ENCODE peak calls at places on chromosomes 3 and 15, in eight cellular contexts. One of them, this sample, is unnamed. For H3K4me1, the result is how much of the 10 kb centered on the place peaks cover.

GRCh38 chr15:58797505-58797904 is 26.4 kb downstream of the MINDY2 start:
- DNase-seq in HCT116: no peak
- DNase-seq in IMR-90: no peak
- DNase-seq in A549: no peak
- DNase-seq in heart left ventricle: no peak
- DNase-seq in sigmoid colon: no peak
- DNase-seq in K562: no peak
- DNase-seq in endothelial cell of umbilical vein: no peak
- DNase-seq in this sample: no peak

GRCh38 chr3:14216257-14217048 is 37.8 kb downstream of the LSM3 start:
- DNase-seq in HCT116: no peak
- DNase-seq in IMR-90: no peak
- DNase-seq in A549: peak
- DNase-seq in heart left ventricle: peak
- DNase-seq in sigmoid colon: no peak
- DNase-seq in K562: no peak
- DNase-seq in endothelial cell of umbilical vein: peak
- DNase-seq in this sample: no peak

GRCh38 chr15:31977812-31978662 is 52.3 kb upstream of the CHRNA7 start:
- DNase-seq in HCT116: peak
- DNase-seq in IMR-90: peak
- DNase-seq in A549: peak
- DNase-seq in heart left ventricle: peak
- DNase-seq in sigmoid colon: no peak
- DNase-seq in K562: peak
- DNase-seq in endothelial cell of umbilical vein: peak
- DNase-seq in this sample: peak

GRCh38 chr3:180747805-180748361 is 68.6 kb upstream of the CCDC39 start:
- DNase-seq in HCT116: no peak
- DNase-seq in IMR-90: no peak
- DNase-seq in A549: no peak
- DNase-seq in heart left ventricle: no peak
- DNase-seq in sigmoid colon: no peak
- DNase-seq in K562: no peak
- DNase-seq in endothelial cell of umbilical vein: no peak
- DNase-seq in this sample: no peak

GRCh38 chr3:172501560-172501959 is 21.7 kb downstream of the TNFSF10 start:
- DNase-seq in HCT116: no peak
- DNase-seq in IMR-90: no peak
- DNase-seq in A549: no peak
- DNase-seq in heart left ventricle: no peak
- DNase-seq in sigmoid colon: no peak
- DNase-seq in K562: no peak
- DNase-seq in endothelial cell of umbilical vein: no peak
- DNase-seq in this sample: no peak

GRCh38 chr3:69092030-69092513 is 7.3 kb downstream of the ARL6IP5 start:
- DNase-seq in HCT116: no peak
- DNase-seq in IMR-90: no peak
- DNase-seq in A549: no peak
- DNase-seq in heart left ventricle: no peak
- DNase-seq in sigmoid colon: no peak
- DNase-seq in K562: no peak
- DNase-seq in endothelial cell of umbilical vein: peak
- DNase-seq in this sample: no peak

GRCh38 chr3:141302364-141303141 is 65.8 kb upstream of the ZBTB38 start:
- DNase-seq in HCT116: no peak
- DNase-seq in IMR-90: peak
- DNase-seq in A549: peak
- DNase-seq in heart left ventricle: no peak
- DNase-seq in sigmoid colon: no peak
- DNase-seq in K562: no peak
- DNase-seq in endothelial cell of umbilical vein: no peak
- DNase-seq in this sample: no peak

GRCh38 chr3:175258763-175259162 is 399.6 kb downstream of the NAALADL2 start:
- DNase-seq in HCT116: no peak
- DNase-seq in IMR-90: peak
- DNase-seq in A549: peak
- DNase-seq in heart left ventricle: no peak
- DNase-seq in sigmoid colon: no peak
- DNase-seq in K562: no peak
- DNase-seq in endothelial cell of umbilical vein: no peak
- DNase-seq in this sample: peak

GRCh38 chr3:150059241-150059640 is 88.5 kb upstream of the PFN2 start:
- DNase-seq in HCT116: no peak
- DNase-seq in IMR-90: no peak
- DNase-seq in A549: no peak
- DNase-seq in heart left ventricle: no peak
- DNase-seq in sigmoid colon: no peak
- DNase-seq in K562: no peak
- DNase-seq in endothelial cell of umbilical vein: no peak
- DNase-seq in this sample: no peak

GRCh38 chr3:54917862-54918261 is 10.0 kb downstream of the LRTM1 start:
- DNase-seq in HCT116: no peak
- DNase-seq in IMR-90: no peak
- DNase-seq in A549: no peak
- DNase-seq in heart left ventricle: no peak
- DNase-seq in sigmoid colon: no peak
- DNase-seq in K562: no peak
- DNase-seq in endothelial cell of umbilical vein: no peak
- DNase-seq in this sample: no peak

GRCh38 chr3:18190646-18191045 is 234.5 kb downstream of the SATB1 start:
- DNase-seq in HCT116: no peak
- DNase-seq in IMR-90: no peak
- DNase-seq in A549: no peak
- DNase-seq in heart left ventricle: no peak
- DNase-seq in sigmoid colon: no peak
- DNase-seq in K562: no peak
- DNase-seq in endothelial cell of umbilical vein: no peak
- DNase-seq in this sample: no peak

GRCh38 chr15:41932101-41932500 is 38.2 kb upstream of the SPTBN5 start:
- DNase-seq in HCT116: no peak
- DNase-seq in IMR-90: no peak
- DNase-seq in A549: no peak
- DNase-seq in heart left ventricle: no peak
- DNase-seq in sigmoid colon: no peak
- DNase-seq in K562: no peak
- DNase-seq in endothelial cell of umbilical vein: no peak
- DNase-seq in this sample: no peak

GRCh38 chr15:41932511-41932910 is 38.7 kb upstream of the SPTBN5 start:
- DNase-seq in HCT116: no peak
- DNase-seq in IMR-90: no peak
- DNase-seq in A549: no peak
- DNase-seq in heart left ventricle: peak
- DNase-seq in sigmoid colon: no peak
- DNase-seq in K562: no peak
- DNase-seq in endothelial cell of umbilical vein: no peak
- DNase-seq in this sample: no peak

GRCh38 chr15:41932939-41933725 is 39.2 kb downstream of the EHD4 start:
- DNase-seq in HCT116: no peak
- DNase-seq in IMR-90: no peak
- DNase-seq in A549: no peak
- DNase-seq in heart left ventricle: no peak
- DNase-seq in sigmoid colon: no peak
- DNase-seq in K562: no peak
- DNase-seq in endothelial cell of umbilical vein: no peak
- DNase-seq in this sample: no peak

GRCh38 chr15:41934843-41935242 is 37.5 kb downstream of the EHD4 start:
- DNase-seq in HCT116: no peak
- DNase-seq in IMR-90: no peak
- DNase-seq in A549: no peak
- DNase-seq in heart left ventricle: no peak
- DNase-seq in sigmoid colon: peak
- DNase-seq in K562: peak
- DNase-seq in endothelial cell of umbilical vein: peak
- DNase-seq in this sample: no peak

GRCh38 chr15:41933771-41934170 is 38.6 kb downstream of the EHD4 start:
- DNase-seq in HCT116: peak
- DNase-seq in IMR-90: peak
- DNase-seq in A549: peak
- DNase-seq in heart left ventricle: no peak
- DNase-seq in sigmoid colon: no peak
- DNase-seq in K562: no peak
- DNase-seq in endothelial cell of umbilical vein: peak
- DNase-seq in this sample: peak
- TF ChIP-seq POLR2A in HCT116: no peak
- TF ChIP-seq POLR2A in IMR-90: no peak
- TF ChIP-seq POLR2A in A549: no peak
- TF ChIP-seq POLR2A in heart left ventricle: no peak
- TF ChIP-seq POLR2A in sigmoid colon: no peak
- TF ChIP-seq POLR2A in K562: no peak
- TF ChIP-seq POLR2A in endothelial cell of umbilical vein: no peak
- TF ChIP-seq POLR2A in this sample: no peak

DNA sequence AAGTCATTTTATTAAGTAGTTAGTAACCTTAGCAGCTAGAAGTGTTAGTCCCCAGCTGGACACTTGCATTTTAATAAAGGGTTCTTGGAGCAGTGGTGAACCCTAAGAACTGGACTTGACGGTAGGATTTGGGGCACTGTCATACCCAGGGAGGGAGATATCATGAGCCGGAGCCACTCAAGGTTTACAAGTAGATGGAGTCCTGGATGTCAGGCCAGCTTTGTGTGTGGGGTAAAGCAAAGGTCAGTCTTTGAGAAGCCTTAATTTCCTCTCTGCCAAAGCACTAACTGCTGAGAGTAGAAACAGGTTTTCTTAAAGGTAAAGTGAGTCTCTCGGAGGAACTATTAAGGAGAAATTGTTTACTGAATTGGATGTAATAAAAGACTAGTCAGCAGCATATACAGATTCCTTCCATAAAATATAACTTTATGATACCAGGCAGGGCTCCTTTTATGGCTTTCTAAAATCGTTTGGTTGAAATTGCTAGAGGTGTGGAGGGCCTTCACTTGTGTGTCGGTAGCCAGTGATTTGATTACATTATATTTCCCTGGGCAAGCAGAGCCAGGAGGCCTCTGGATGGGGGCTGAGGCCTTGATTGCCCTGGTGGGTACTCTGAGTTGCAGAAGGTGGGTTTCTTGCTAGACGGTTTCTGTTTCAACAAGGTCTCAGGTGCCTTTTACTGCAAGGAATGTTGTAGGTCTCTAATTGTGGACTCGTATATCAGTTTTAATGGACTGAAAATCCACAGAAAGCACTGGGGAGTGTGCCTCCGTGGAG is 23.1 kb downstream of the SQOR start:
- DNase-seq in HCT116: no peak
- DNase-seq in IMR-90: no peak
- DNase-seq in A549: no peak
- DNase-seq in heart left ventricle: no peak
- DNase-seq in sigmoid colon: no peak
- DNase-seq in K562: no peak
- DNase-seq in endothelial cell of umbilical vein: no peak
- DNase-seq in this sample: no peak
- H3K4me1 ChIP-seq in HCT116: under half
- H3K4me1 ChIP-seq in IMR-90: under half
- H3K4me1 ChIP-seq in A549: under half
- H3K4me1 ChIP-seq in heart left ventricle: under half
- H3K4me1 ChIP-seq in sigmoid colon: half or more
- H3K4me1 ChIP-seq in K562: under half
- H3K4me1 ChIP-seq in endothelial cell of umbilical vein: under half
- H3K4me1 ChIP-seq in this sample: under half

GRCh38 chr3:63863150-63864007 is at the start of the genes ATXN7 and THOC7:
- DNase-seq in HCT116: no peak
- DNase-seq in IMR-90: peak
- DNase-seq in A549: peak
- DNase-seq in heart left ventricle: peak
- DNase-seq in sigmoid colon: peak
- DNase-seq in K562: peak
- DNase-seq in endothelial cell of umbilical vein: peak
- DNase-seq in this sample: peak
- TF ChIP-seq POLR2A in HCT116: no peak
- TF ChIP-seq POLR2A in IMR-90: no peak
- TF ChIP-seq POLR2A in A549: peak
- TF ChIP-seq POLR2A in heart left ventricle: no peak
- TF ChIP-seq POLR2A in sigmoid colon: no peak
- TF ChIP-seq POLR2A in K562: peak
- TF ChIP-seq POLR2A in endothelial cell of umbilical vein: no peak
- TF ChIP-seq POLR2A in this sample: peak

GRCh38 chr15:36589971-36590370 is 10.5 kb downstream of the CDIN1 start:
- DNase-seq in HCT116: no peak
- DNase-seq in IMR-90: peak
- DNase-seq in A549: no peak
- DNase-seq in heart left ventricle: no peak
- DNase-seq in sigmoid colon: no peak
- DNase-seq in K562: no peak
- DNase-seq in endothelial cell of umbilical vein: no peak
- DNase-seq in this sample: no peak

GRCh38 chr15:36595625-36596024 is 16.2 kb downstream of the CDIN1 start:
- DNase-seq in HCT116: no peak
- DNase-seq in IMR-90: no peak
- DNase-seq in A549: no peak
- DNase-seq in heart left ventricle: peak
- DNase-seq in sigmoid colon: no peak
- DNase-seq in K562: no peak
- DNase-seq in endothelial cell of umbilical vein: no peak
- DNase-seq in this sample: no peak

GRCh38 chr15:36594556-36595090 is 15.2 kb downstream of the CDIN1 start:
- DNase-seq in HCT116: no peak
- DNase-seq in IMR-90: no peak
- DNase-seq in A549: no peak
- DNase-seq in heart left ventricle: no peak
- DNase-seq in sigmoid colon: no peak
- DNase-seq in K562: no peak
- DNase-seq in endothelial cell of umbilical vein: no peak
- DNase-seq in this sample: no peak

GRCh38 chr15:36590838-36591237 is 11.4 kb downstream of the CDIN1 start:
- DNase-seq in HCT116: no peak
- DNase-seq in IMR-90: peak
- DNase-seq in A549: no peak
- DNase-seq in heart left ventricle: no peak
- DNase-seq in sigmoid colon: no peak
- DNase-seq in K562: no peak
- DNase-seq in endothelial cell of umbilical vein: no peak
- DNase-seq in this sample: no peak

DNA sequence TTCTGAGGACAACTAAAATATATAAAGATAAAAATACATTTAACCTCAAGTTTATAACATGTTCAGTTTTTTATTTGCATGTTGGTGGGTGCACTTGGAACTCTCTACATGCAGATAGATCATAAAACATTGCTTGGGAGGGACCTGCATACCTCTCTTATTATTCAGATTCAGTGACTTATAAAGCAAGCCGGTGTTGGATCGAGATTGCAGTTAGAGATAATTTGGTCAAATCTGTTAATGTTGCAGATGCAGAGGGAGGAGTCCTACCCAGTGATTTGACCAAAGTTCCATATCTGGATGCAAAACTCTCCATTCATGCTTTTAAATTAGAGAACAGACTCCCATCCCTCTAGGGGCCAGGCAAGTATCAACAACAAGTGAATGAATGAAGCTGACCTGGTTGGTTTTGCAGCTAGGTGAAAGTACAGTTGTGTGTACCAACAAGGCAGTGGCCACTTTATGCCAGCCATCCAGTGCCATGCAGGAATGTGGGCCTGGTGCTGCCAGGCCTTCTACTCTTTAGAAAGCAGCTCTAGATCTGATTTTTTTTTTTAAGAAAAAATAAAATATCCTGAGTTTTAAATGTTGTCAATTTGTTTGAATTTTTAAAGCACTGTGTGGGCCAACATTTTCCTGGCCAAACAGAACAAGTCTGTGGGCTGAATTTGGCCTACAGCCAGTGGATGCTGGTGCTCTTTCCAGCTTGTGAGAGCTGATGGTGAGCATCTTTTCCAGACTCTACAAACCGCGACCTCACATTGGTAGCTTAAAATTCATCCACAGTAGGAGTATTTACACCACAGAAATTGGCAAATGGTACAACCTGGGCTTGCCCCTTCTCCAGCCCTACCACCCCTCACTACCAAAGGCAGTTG is 12.3 kb downstream of the CDIN1 start:
- DNase-seq in HCT116: no peak
- DNase-seq in IMR-90: no peak
- DNase-seq in A549: peak
- DNase-seq in heart left ventricle: peak
- DNase-seq in sigmoid colon: no peak
- DNase-seq in K562: no peak
- DNase-seq in endothelial cell of umbilical vein: no peak
- DNase-seq in this sample: peak
- H3K4me1 ChIP-seq in HCT116: under half
- H3K4me1 ChIP-seq in IMR-90: under half
- H3K4me1 ChIP-seq in A549: under half
- H3K4me1 ChIP-seq in heart left ventricle: under half
- H3K4me1 ChIP-seq in sigmoid colon: under half
- H3K4me1 ChIP-seq in K562: under half
- H3K4me1 ChIP-seq in endothelial cell of umbilical vein: under half
- H3K4me1 ChIP-seq in this sample: under half

This sample was measured in body of pancreas.